ENCODE peak calls at places on chromosomes 1 and 21, in eight cellular contexts. K is T1000; B is AG04450; E is left lobe of liver; R is C1 segment of cervical spinal cord; U is neural crest cell; W is SW480; A is activated CD4-positive, alpha-beta T cell treated with anti-CD3 and anti-CD28 coated beads, Interleukin-2, amount 50 U/mL, for 24 hours. G is an unnamed sample.
A peak's percentile ranks its signal among the peaks of the same experiment; 100 is the strongest.

GRCh38 chr1:206898089-206898908 is 1.1 kb downstream of the IL24 start:
- DNase-seq in W (peak; percentile 73), R (no peak), U (no peak), E (no peak), B (no peak), A (no peak), K (no peak), G (no peak)

GRCh38 chr21:36747815-36748381 is 49.0 kb downstream of the SIM2 start:
- DNase-seq in W (peak; percentile 65), R (no peak), B (no peak), U (peak; percentile 78), K (no peak), E (peak; percentile 60), A (peak; percentile 5), G (peak; percentile 87)

GRCh38 chr1:5758859-5759578 is 233.2 kb downstream of the NPHP4 start:
- DNase-seq in W (no peak), K (no peak), E (no peak), U (no peak), R (no peak), B (no peak), A (no peak), G (no peak)

GRCh38 chr1:231734417-231734816 is 107.8 kb downstream of the DISC1 start:
- DNase-seq in B (no peak), R (no peak), K (no peak), U (no peak), E (no peak), W (no peak), A (no peak), G (no peak)

GRCh38 chr1:86499987-86500593 is 31.4 kb downstream of the CLCA1 start:
- DNase-seq in A (no peak), R (no peak), W (peak; percentile 55), U (no peak), K (no peak), E (no peak), B (no peak), G (no peak)

GRCh38 chr1:3771108-3772026 is 1.2 kb upstream of the SMIM1 start:
- DNase-seq in W (no peak), A (no peak), K (no peak), B (no peak), U (no peak), R (no peak), E (no peak), G (peak; percentile 25)

GRCh38 chr21:44304846-44305245 is 5.0 kb downstream of the PFKL start:
- DNase-seq in A (no peak), E (no peak), U (peak; percentile 58), W (peak; percentile 36), K (no peak), R (no peak), B (no peak), G (peak; percentile 70)

GRCh38 chr1:5574641-5575040 is 417.6 kb downstream of the NPHP4 start:
- DNase-seq in K (no peak), B (no peak), U (no peak), W (no peak), E (no peak), R (no peak), A (no peak), G (no peak)

GRCh38 chr1:32801096-32801713 is 16.0 kb downstream of the YARS1 start:
- DNase-seq in B (peak; percentile 63), K (no peak), E (no peak), U (no peak), A (no peak), W (peak; percentile 49), R (no peak), G (no peak)